ENCODE peak calls at places on chromosomes 7 and 10, in eight cellular contexts. G is GDM1, B is psoas muscle, P is activated T-cell treated with anti-CD3 and anti-CD28 coated beads for 4 hours, T is NCI-H446, J is gastrocnemius medialis, C is thoracic aorta, S is left ventricle myocardium inferior. E is an unnamed sample.

GRCh38 chr7:84701524-84702306 is 485.1 kb downstream of the SEMA3D start:
- DNase-seq in G (no peak), B (no peak), P (no peak), T (peak), J (no peak), C (no peak), S (no peak), E (peak)

GRCh38 chr7:95457947-95458346 is 23.1 kb upstream of the PON2 start:
- DNase-seq in G (no peak), B (no peak), P (no peak), T (no peak), J (no peak), C (no peak), S (no peak), E (no peak)

GRCh38 chr7:2444476-2444875 is 31.7 kb downstream of the GRIFIN start:
- DNase-seq in G (no peak), B (peak), P (no peak), T (no peak), J (no peak), C (no peak), S (peak), E (peak)

GRCh38 chr7:35869810-35870209 is 69.0 kb downstream of the SEPTIN7 start:
- DNase-seq in G (no peak), B (no peak), P (no peak), T (no peak), J (no peak), C (no peak), S (no peak), E (peak)

GRCh38 chr10:13831711-13832110 is 244.9 kb downstream of the PRPF18 start:
- DNase-seq in G (no peak), B (no peak), P (no peak), T (no peak), J (no peak), C (no peak), S (no peak), E (no peak)

GRCh38 chr10:22333167-22333566 is 12.1 kb upstream of the SPAG6 start:
- DNase-seq in G (no peak), B (no peak), P (no peak), T (no peak), J (no peak), C (no peak), S (no peak), E (no peak)

GRCh38 chr7:141073173-141073640 is 657 bp upstream of the TMEM178B start:
- DNase-seq in G (no peak), B (peak), P (no peak), T (peak), J (no peak), C (no peak), S (peak), E (peak)

GRCh38 chr7:1924185-1924817 is 254.2 kb downstream of the ELFN1 start:
- DNase-seq in G (no peak), B (no peak), P (no peak), T (no peak), J (no peak), C (no peak), S (no peak), E (peak)

GRCh38 chr10:101032637-101033201 is 1.7 kb downstream of the SFXN3 start:
- DNase-seq in G (peak), B (peak), P (peak), T (peak), J (no peak), C (peak), S (peak), E (peak)

GRCh38 chr10:29135318-29135717 is 153.6 kb upstream of the LYZL1 start:
- DNase-seq in G (no peak), B (no peak), P (no peak), T (no peak), J (no peak), C (no peak), S (no peak), E (no peak)

GRCh38 chr10:126130291-126130710 is 233.9 kb downstream of the FANK1 start:
- DNase-seq in G (no peak), B (peak), P (no peak), T (no peak), J (no peak), C (no peak), S (peak), E (peak)

GRCh38 chr10:85646312-85646711 is 720.3 kb downstream of the GRID1 start:
- DNase-seq in G (no peak), B (no peak), P (no peak), T (peak), J (no peak), C (no peak), S (no peak), E (no peak)

GRCh38 chr7:98317366-98318040 is 36.0 kb downstream of the BRI3 start:
- DNase-seq in G (no peak), B (no peak), P (no peak), T (no peak), J (no peak), C (no peak), S (no peak), E (no peak)

GRCh38 chr10:132371641-132372081 is 25.3 kb upstream of the PWWP2B start:
- DNase-seq in G (no peak), B (no peak), P (no peak), T (no peak), J (no peak), C (no peak), S (no peak), E (no peak)

GRCh38 chr10:91614254-91614624 is 18.6 kb downstream of the PPP1R3C start:
- DNase-seq in G (no peak), B (no peak), P (no peak), T (no peak), J (no peak), C (no peak), S (no peak), E (peak)

GRCh38 chr10:10609379-10609955 is 408.2 kb upstream of the CELF2 start:
- DNase-seq in G (no peak), B (no peak), P (no peak), T (no peak), J (no peak), C (no peak), S (no peak), E (no peak)

GRCh38 chr7:30549933-30550493 is 44.7 kb upstream of the GARS1 start:
- DNase-seq in G (no peak), B (no peak), P (no peak), T (no peak), J (no peak), C (no peak), S (no peak), E (no peak)

GRCh38 chr10:85927952-85928677 is 438.5 kb downstream of the GRID1 start:
- DNase-seq in G (no peak), B (no peak), P (no peak), T (no peak), J (no peak), C (no peak), S (peak), E (no peak)

GRCh38 chr10:70459771-70460490 is 18.4 kb upstream of the NODAL start:
- DNase-seq in G (no peak), B (no peak), P (no peak), T (no peak), J (no peak), C (no peak), S (no peak), E (no peak)

GRCh38 chr7:104940023-104940710 is 73.8 kb upstream of the KMT2E start:
- DNase-seq in G (no peak), B (no peak), P (no peak), T (no peak), J (no peak), C (no peak), S (no peak), E (no peak)

GRCh38 chr10:93859049-93859655 is 34.6 kb upstream of the SLC35G1 start:
- DNase-seq in G (no peak), B (no peak), P (no peak), T (no peak), J (no peak), C (no peak), S (no peak), E (peak)

GRCh38 chr7:22269963-22270362 is 87.0 kb downstream of the RAPGEF5 start:
- DNase-seq in G (no peak), B (no peak), P (no peak), T (no peak), J (no peak), C (no peak), S (no peak), E (no peak)